ENCODE peak calls at places on chromosomes 12 and 14, in seven cellular contexts. P is heart right ventricle, Q is uterus, M is SK-N-SH, R is Peyer's patch, H is K562, U is left lung. N is an unnamed sample.

GRCh38 chr12:85441740-85442139 is 161.7 kb downstream of the ALX1 start:
- DNase-seq in M (peak), P (no peak), U (no peak), H (no peak), R (no peak), Q (no peak), N (no peak)

GRCh38 chr12:6914246-6914947 is at the start of gene ENO2:
- DNase-seq in M (peak), Q (peak), H (peak), U (peak), P (peak), R (peak), N (peak)

GRCh38 chr12:6608592-6609311 is 1.6 kb upstream of the CHD4 start:
- DNase-seq in H (no peak), M (no peak), P (no peak), Q (peak), R (no peak), U (peak), N (no peak)

GRCh38 chr12:131457028-131457310 is 253.9 kb upstream of the SFSWAP start:
- DNase-seq in R (no peak), Q (no peak), H (no peak), U (no peak), P (no peak), M (no peak), N (no peak)

GRCh38 chr12:32501835-32502333 is 102.5 kb downstream of the FGD4 start:
- DNase-seq in U (no peak), H (no peak), P (no peak), M (peak), Q (peak), R (no peak), N (no peak)

GRCh38 chr14:77044776-77045569 is 16.5 kb upstream of the IRF2BPL start:
- DNase-seq in U (no peak), R (no peak), M (no peak), Q (peak), P (no peak), H (no peak), N (no peak)

GRCh38 chr14:26761532-26761931 is 163.7 kb upstream of the NOVA1 start:
- DNase-seq in M (no peak), P (no peak), H (no peak), Q (no peak), U (no peak), R (no peak), N (no peak)

GRCh38 chr12:100077367-100077766 is 65.3 kb downstream of the BLTP3B start:
- DNase-seq in Q (no peak), P (no peak), R (no peak), H (no peak), U (no peak), M (peak), N (no peak)

GRCh38 chr14:103091041-103091882 is 3.3 kb upstream of the EXOC3L4 start:
- DNase-seq in U (no peak), M (peak), H (peak), Q (no peak), P (peak), R (peak), N (no peak)

GRCh38 chr14:32200368-32201195 is 1.3 kb upstream of the RNU6-7 start:
- DNase-seq in Q (no peak), M (no peak), P (no peak), U (no peak), R (no peak), H (no peak), N (no peak)

GRCh38 chr14:25150934-25151790 is 101.2 kb upstream of the STXBP6 start:
- DNase-seq in Q (no peak), U (no peak), H (peak), R (no peak), M (peak), P (no peak), N (no peak)

GRCh38 chr12:52230364-52231281 is 2.4 kb upstream of the KRT7 start:
- DNase-seq in U (peak), H (no peak), M (peak), Q (no peak), R (no peak), P (peak), N (no peak)

GRCh38 chr12:89951050-89951693 is 242.5 kb upstream of the ATP2B1 start:
- DNase-seq in Q (no peak), U (no peak), P (no peak), M (no peak), H (no peak), R (no peak), N (no peak)

GRCh38 chr14:33959692-33960151 is 8.8 kb upstream of the EGLN3 start:
- DNase-seq in R (no peak), U (no peak), M (peak), H (no peak), P (no peak), Q (no peak), N (no peak)

GRCh38 chr12:14775652-14776020 is 27.6 kb downstream of the WBP11 start:
- DNase-seq in R (no peak), H (no peak), Q (no peak), M (no peak), P (no peak), U (no peak), N (no peak)

GRCh38 chr12:4914720-4915119 is 5.0 kb downstream of the KCNA1 start:
- DNase-seq in H (no peak), U (no peak), P (no peak), Q (no peak), M (no peak), R (no peak), N (no peak)

GRCh38 chr14:99687284-99688209 is 3.4 kb downstream of the CYP46A1 start:
- DNase-seq in H (peak), U (no peak), Q (no peak), M (no peak), R (no peak), P (no peak), N (no peak)

GRCh38 chr12:107775093-107775721 is 703 bp downstream of the ASCL4 start:
- DNase-seq in Q (no peak), P (peak), H (no peak), M (peak), R (no peak), U (no peak), N (no peak)

GRCh38 chr12:69649529-69649928 is 38.8 kb upstream of the LRRC10 start:
- DNase-seq in P (no peak), R (no peak), Q (no peak), H (no peak), M (no peak), U (no peak), N (no peak)

GRCh38 chr12:68962855-68963455 is 30.0 kb upstream of the CPM start:
- DNase-seq in H (no peak), Q (no peak), R (no peak), M (no peak), P (no peak), U (no peak), N (no peak)

GRCh38 chr14:101362529-101363260 is 198.6 kb upstream of the DIO3 start:
- DNase-seq in Q (no peak), M (no peak), R (no peak), H (no peak), P (no peak), U (no peak), N (peak)

GRCh38 chr12:49537709-49538601 is 875 bp upstream of the KCNH3 start:
- DNase-seq in M (peak), P (no peak), R (no peak), Q (no peak), U (no peak), H (peak), N (peak)

GRCh38 chr14:43479751-43480150 is 1027.3 kb downstream of the FSCB start:
- DNase-seq in R (no peak), M (no peak), Q (no peak), P (no peak), H (no peak), U (no peak), N (no peak)

GRCh38 chr12:3523058-3523457 is 32.1 kb downstream of the PRMT8 start:
- DNase-seq in R (no peak), U (no peak), Q (no peak), H (no peak), M (no peak), P (no peak), N (no peak)

GRCh38 chr14:32703246-32703645 is 235.4 kb upstream of the NPAS3 start:
- DNase-seq in M (no peak), Q (no peak), R (no peak), P (no peak), U (no peak), H (no peak), N (no peak)

GRCh38 chr12:115798309-115798917 is 479.1 kb downstream of the MED13L start:
- DNase-seq in R (no peak), U (no peak), M (no peak), Q (no peak), P (no peak), H (no peak), N (no peak)

GRCh38 chr12:79934309-79935020 is 432 bp downstream of the PPP1R12A start:
- DNase-seq in Q (peak), H (peak), R (peak), M (peak), P (no peak), U (peak), N (peak)

GRCh38 chr12:50326636-50327284 is 43.4 kb upstream of the LIMA1 start:
- DNase-seq in H (no peak), Q (no peak), P (no peak), R (no peak), U (peak), M (no peak), N (no peak)

GRCh38 chr14:56081139-56081538 is 37.1 kb upstream of the PELI2 start:
- DNase-seq in M (no peak), P (no peak), H (no peak), R (no peak), U (no peak), Q (no peak), N (no peak)

GRCh38 chr12:16110596-16110995 is 166.9 kb downstream of the SLC15A5 start:
- DNase-seq in P (no peak), R (no peak), Q (no peak), H (no peak), M (no peak), U (no peak), N (no peak)

GRCh38 chr14:78083837-78084236 is 86.3 kb upstream of the NRXN3 start:
- DNase-seq in U (no peak), P (no peak), R (no peak), Q (no peak), M (no peak), H (no peak), N (no peak)

GRCh38 chr12:124524231-124524925 is 43.0 kb downstream of the NCOR2 start:
- DNase-seq in H (no peak), U (no peak), R (no peak), M (no peak), Q (no peak), P (no peak), N (no peak)

GRCh38 chr12:388547-389137 is 478 bp downstream of the KDM5A start:
- DNase-seq in H (no peak), M (no peak), P (peak), U (peak), Q (no peak), R (peak), N (peak)

GRCh38 chr14:91159906-91160305 is 46.0 kb downstream of the DGLUCY start:
- DNase-seq in H (no peak), Q (no peak), R (no peak), P (no peak), U (no peak), M (no peak), N (no peak)

GRCh38 chr12:44720265-44720664 is 155.8 kb downstream of the NELL2 start:
- DNase-seq in R (no peak), P (no peak), U (no peak), Q (no peak), H (no peak), M (no peak), N (no peak)
- H3K27ac ChIP-seq in R (no peak), P (no peak), U (no peak), Q (no peak), H (no peak), M (no peak), N (no peak)

GRCh38 chr12:120085920-120086319 is 30.6 kb downstream of the RAB35 start:
- DNase-seq in M (no peak), H (no peak), Q (no peak), R (no peak), P (no peak), U (no peak), N (no peak)
- H3K4me3 ChIP-seq in M (no peak), H (no peak), Q (no peak), R (no peak), P (no peak), U (no peak), N (no peak)

GRCh38 chr12:43282106-43282505 is 269.9 kb downstream of the ADAMTS20 start:
- DNase-seq in M (peak), P (no peak), Q (no peak), H (no peak), R (no peak), U (no peak), N (no peak)
- TF ChIP-seq CTCF in M (peak), P (peak), Q (peak), H (peak), R (no peak), U (no peak), N (no peak)

GRCh38 chr12:103779410-103780092 is 61.5 kb downstream of the NT5DC3 start:
- DNase-seq in Q (no peak), P (no peak), M (no peak), U (no peak), H (no peak), R (no peak), N (no peak)
- H3K27ac ChIP-seq in Q (no peak), P (no peak), M (no peak), U (no peak), H (no peak), R (no peak), N (no peak)

N was measured in coronary artery.